ENCODE peak calls at places on chromosomes 7 and 10, in eight cellular contexts. X is mucosa of descending colon, B is NB4, G is fibroblast of the aortic adventitia, D is thoracic aorta, I is uterus, R is psoas muscle, F is testis. L is an unnamed sample.

GRCh38 chr10:1123198-1123597 is 67.0 kb downstream of the WDR37 start:
- DNase-seq in D (no peak), X (no peak), G (peak), I (no peak), R (no peak), F (no peak), B (peak), L (no peak)

GRCh38 chr10:56606202-56606601 is 245.1 kb upstream of the ZWINT start:
- DNase-seq in D (no peak), R (no peak), X (no peak), G (no peak), F (no peak), I (no peak), B (no peak), L (no peak)

GRCh38 chr10:113993489-113993932 is 50.2 kb upstream of the ADRB1 start:
- DNase-seq in F (no peak), R (peak), B (no peak), I (no peak), G (peak), D (no peak), X (no peak), L (no peak)

GRCh38 chr7:102834999-102835398 is 77.8 kb upstream of the LRRC17 start:
- DNase-seq in X (no peak), G (peak), D (no peak), B (peak), I (no peak), F (no peak), R (no peak), L (peak)

GRCh38 chr7:45143616-45144015 is 14.0 kb upstream of the RAMP3 start:
- DNase-seq in X (no peak), G (no peak), I (no peak), B (no peak), D (no peak), R (no peak), F (no peak), L (no peak)

GRCh38 chr10:60798870-60799269 is 20.6 kb downstream of the CDK1 start:
- DNase-seq in B (no peak), F (no peak), I (no peak), D (no peak), G (no peak), R (no peak), X (no peak), L (no peak)

GRCh38 chr10:71854031-71854430 is 3.0 kb upstream of the PSAP start:
- DNase-seq in D (no peak), R (no peak), X (no peak), F (peak), I (no peak), B (no peak), G (peak), L (no peak)

GRCh38 chr7:128755816-128756476 is 16.8 kb downstream of the CALU start:
- DNase-seq in X (no peak), F (no peak), G (peak), B (no peak), R (no peak), I (peak), D (no peak), L (no peak)

GRCh38 chr10:29151011-29151410 is 137.9 kb upstream of the LYZL1 start:
- DNase-seq in F (no peak), X (no peak), G (no peak), R (no peak), I (no peak), B (no peak), D (no peak), L (no peak)

GRCh38 chr10:35074266-35074665 is 15.9 kb downstream of the CUL2 start:
- DNase-seq in R (no peak), D (no peak), X (no peak), F (no peak), G (peak), I (no peak), B (no peak), L (no peak)

GRCh38 chr7:108166687-108167086 is 36.5 kb upstream of the LAMB4 start:
- DNase-seq in R (no peak), X (no peak), G (no peak), B (no peak), D (no peak), I (no peak), F (no peak), L (no peak)

GRCh38 chr10:10589540-10589939 is 428.1 kb upstream of the CELF2 start:
- DNase-seq in D (no peak), I (peak), X (peak), G (peak), B (no peak), R (no peak), F (no peak), L (peak)

GRCh38 chr7:135645296-135645904 is 16.9 kb upstream of the STMP1 start:
- DNase-seq in B (peak), D (no peak), X (peak), F (peak), I (no peak), G (peak), R (no peak), L (peak)

GRCh38 chr7:151381083-151381332 is 28.8 kb downstream of the WDR86 start:
- DNase-seq in R (no peak), D (no peak), F (no peak), X (no peak), I (no peak), G (no peak), B (peak), L (peak)

GRCh38 chr7:519974-520458 is 370 bp upstream of the PDGFA start:
- DNase-seq in X (peak), D (no peak), G (peak), R (peak), F (no peak), I (peak), B (peak), L (peak)
- TF ChIP-seq CTCF in X (no peak), D (peak), G (peak), R (peak), F (peak), I (no peak), B (no peak), L (no peak)

GRCh38 chr10:80498039-80498832 is 39.5 kb upstream of the SH2D4B start:
- DNase-seq in X (no peak), F (no peak), R (no peak), I (no peak), D (no peak), G (no peak), B (peak), L (no peak)
- H3K4me3 ChIP-seq in X (no peak), F (no peak), R (no peak), I (no peak), D (no peak), G (no peak), B (peak), L (no peak)

DNA sequence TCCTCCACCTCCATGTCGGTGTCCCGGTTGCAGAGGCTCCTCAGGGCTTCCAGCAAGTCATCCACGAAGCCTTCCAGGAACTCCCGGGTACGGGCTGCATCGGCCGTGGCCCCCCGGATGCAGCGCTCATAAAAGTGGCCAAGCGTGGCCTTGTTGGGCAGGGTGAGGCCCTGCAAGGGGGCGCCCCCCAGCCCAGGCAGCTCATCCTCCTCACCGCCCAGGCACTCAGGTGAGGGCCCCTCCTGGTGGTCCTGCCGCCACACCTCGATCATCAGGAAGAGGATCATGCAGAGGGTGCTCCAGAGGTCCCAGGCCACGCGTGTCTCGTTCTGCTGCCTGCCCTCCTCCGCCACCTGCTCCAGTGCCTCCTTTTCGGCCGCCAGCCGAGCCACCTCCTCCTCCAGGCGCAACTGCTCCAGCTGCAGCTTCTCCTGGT is 22.8 kb downstream of the ITPRIP start:
- DNase-seq in G (no peak), R (no peak), F (no peak), X (no peak), D (no peak), B (no peak), I (no peak), L (no peak)
- TF ChIP-seq CTCF in G (no peak), R (no peak), F (no peak), X (no peak), D (no peak), B (no peak), I (no peak), L (no peak)

GRCh38 chr10:132541129-132541528 is 3.5 kb downstream of the INPP5A start:
- DNase-seq in D (no peak), R (no peak), B (no peak), X (no peak), F (no peak), I (no peak), G (no peak), L (no peak)
- H3K4me3 ChIP-seq in D (no peak), R (no peak), B (no peak), X (no peak), F (no peak), I (no peak), G (no peak), L (no peak)